ENCODE peak calls at places on chromosomes 13 and 19, in seven cellular contexts. Q is DMS 273 treated with DMSO at 0.1 percent for 48 hours; D is mucosa of gallbladder; J is neural progenitor cell; O is epithelial cell of esophagus; H is amygdala; B is stimulated activated CD4-positive, alpha-beta T cell treated with anti-CD3 and anti-CD28 coated beads, Interleukin-4, amount 100 ng/mL, for 48 hours. S is an unnamed sample.

GRCh38 chr19:4051175-4052101 is 15.3 kb downstream of the ZBTB7A start:
- DNase-seq in O (peak), Q (no peak), D (no peak), H (no peak), J (no peak), B (no peak), S (no peak)

GRCh38 chr19:46076951-46077814 is 36.4 kb upstream of the IGFL4 start:
- DNase-seq in H (peak), D (peak), B (peak), O (peak), J (peak), Q (peak), S (peak)

GRCh38 chr13:103067751-103068563 is 1.7 kb upstream of the SLC10A2 start:
- DNase-seq in H (no peak), J (no peak), Q (no peak), D (peak), B (no peak), O (peak), S (peak)

GRCh38 chr19:49157445-49158224 is at the start of gene TRPM4:
- DNase-seq in Q (peak), B (peak), H (peak), D (peak), O (peak), J (peak), S (peak)

GRCh38 chr19:51372021-51372648 is 319 bp downstream of the NKG7 start:
- DNase-seq in D (no peak), Q (no peak), O (no peak), J (no peak), H (no peak), B (no peak), S (no peak)

GRCh38 chr19:36051236-36051635 is 2.8 kb downstream of the THAP8 start:
- DNase-seq in H (no peak), D (no peak), O (peak), B (no peak), Q (peak), J (peak), S (peak)

GRCh38 chr13:79141082-79141481 is 265.0 kb downstream of the RBM26 start:
- DNase-seq in J (peak), B (no peak), Q (no peak), D (no peak), H (no peak), O (no peak), S (peak)

GRCh38 chr13:30607908-30608307 is 9.8 kb upstream of the USPL1 start:
- DNase-seq in D (peak), O (peak), H (no peak), B (peak), Q (no peak), J (no peak), S (no peak)

GRCh38 chr13:26658972-26659371 is 101.5 kb downstream of the WASF3 start:
- DNase-seq in J (no peak), Q (no peak), H (no peak), O (no peak), D (no peak), B (no peak), S (peak)

GRCh38 chr19:45250216-45250831 is 747 bp upstream of the MARK4 start:
- DNase-seq in Q (no peak), J (peak), H (no peak), O (peak), D (no peak), B (no peak), S (peak)

GRCh38 chr13:105587786-105588185 is 947.7 kb downstream of the EFNB2 start:
- DNase-seq in H (no peak), D (no peak), Q (no peak), B (no peak), O (peak), J (no peak), S (no peak)

GRCh38 chr13:72726721-72727416 is 560 bp downstream of the MZT1 start:
- DNase-seq in O (peak), H (no peak), Q (no peak), B (peak), D (no peak), J (peak), S (peak)

GRCh38 chr19:1105217-1105872 is 1.6 kb downstream of the GPX4 start:
- DNase-seq in B (no peak), J (no peak), D (no peak), Q (no peak), H (no peak), O (peak), S (no peak)

GRCh38 chr13:94234766-94235165 is 244.7 kb downstream of the DCT start:
- DNase-seq in Q (no peak), O (no peak), H (no peak), D (no peak), J (no peak), B (no peak), S (no peak)

GRCh38 chr13:46617382-46617781 is 64.4 kb downstream of the LRCH1 start:
- DNase-seq in D (no peak), O (no peak), J (no peak), H (no peak), Q (no peak), B (no peak), S (no peak)

GRCh38 chr13:111913790-111914189 is 153.2 kb upstream of the SOX1 start:
- DNase-seq in J (no peak), O (no peak), Q (no peak), H (no peak), D (no peak), B (no peak), S (no peak)

GRCh38 chr19:38714354-38714778 is 29.9 kb downstream of the CAPN12 start:
- DNase-seq in J (no peak), H (no peak), B (no peak), O (no peak), Q (no peak), D (peak), S (no peak)

GRCh38 chr19:39768334-39768733 is 10.3 kb upstream of the LEUTX start:
- DNase-seq in D (no peak), Q (no peak), B (no peak), H (no peak), O (peak), J (no peak), S (no peak)

GRCh38 chr13:63288576-63288975 is 1872.9 kb upstream of the PCDH20 start:
- DNase-seq in D (no peak), O (no peak), Q (no peak), B (no peak), H (no peak), J (no peak), S (no peak)

GRCh38 chr13:65605386-65605785 is 1624.8 kb downstream of the PCDH9 start:
- DNase-seq in J (no peak), B (no peak), D (no peak), Q (no peak), O (no peak), H (no peak), S (no peak)

GRCh38 chr13:27968316-27969072 is 621 bp downstream of the CDX2 start:
- DNase-seq in O (no peak), D (no peak), H (no peak), Q (no peak), B (no peak), J (peak), S (peak)

GRCh38 chr19:1497578-1498235 is 6.7 kb downstream of the REEP6 start:
- DNase-seq in Q (no peak), B (no peak), J (no peak), O (no peak), H (no peak), D (no peak), S (no peak)

GRCh38 chr19:28710278-28710677 is 502.7 kb downstream of the UQCRFS1 start:
- DNase-seq in H (no peak), J (peak), D (no peak), Q (peak), B (no peak), O (peak), S (peak)

GRCh38 chr13:25489238-25489637 is 117.5 kb downstream of the ATP8A2 start:
- DNase-seq in J (peak), D (no peak), Q (no peak), B (no peak), H (no peak), O (no peak), S (no peak)

GRCh38 chr13:43522788-43523187 is 264.0 kb downstream of the ENOX1 start:
- DNase-seq in J (no peak), O (no peak), B (no peak), H (no peak), Q (no peak), D (no peak), S (no peak)

GRCh38 chr13:108777421-108778420 is 148.3 kb downstream of the MYO16 start:
- DNase-seq in O (no peak), Q (no peak), H (no peak), D (no peak), J (peak), B (no peak), S (no peak)

GRCh38 chr13:34207334-34207733 is 389.4 kb downstream of the RFC3 start:
- DNase-seq in B (no peak), O (peak), H (no peak), D (peak), Q (no peak), J (no peak), S (no peak)

GRCh38 chr13:32254416-32254815 is 60.7 kb downstream of the ZAR1L start:
- DNase-seq in B (no peak), J (no peak), O (no peak), Q (no peak), D (no peak), H (no peak), S (no peak)

GRCh38 chr13:19607523-19608078 is 25.9 kb upstream of the MPHOSPH8 start:
- DNase-seq in O (peak), Q (no peak), H (no peak), D (no peak), B (no peak), J (no peak), S (no peak)

GRCh38 chr19:55325172-55325571 is at the start of gene TMEM150B:
- DNase-seq in B (no peak), Q (no peak), D (no peak), J (no peak), O (no peak), H (no peak), S (no peak)

GRCh38 chr13:66748712-66749111 is 481.4 kb downstream of the PCDH9 start:
- DNase-seq in J (no peak), B (no peak), Q (no peak), O (peak), D (no peak), H (no peak), S (no peak)

GRCh38 chr19:54207908-54208783 is 7.5 kb downstream of the RPS9 start:
- DNase-seq in J (no peak), B (peak), H (peak), D (peak), O (peak), Q (peak), S (peak)

GRCh38 chr13:99969934-99970760 is 1.4 kb downstream of the ZIC5 start:
- DNase-seq in Q (peak), D (no peak), B (no peak), J (peak), O (no peak), H (no peak), S (peak)

GRCh38 chr19:49017666-49018351 is 918 bp upstream of the LHB start:
- DNase-seq in D (no peak), B (peak), Q (peak), H (no peak), J (peak), O (peak), S (peak)

GRCh38 chr19:40224342-40225148 is 1.9 kb downstream of the CCNP start:
- DNase-seq in H (no peak), O (peak), Q (no peak), D (no peak), J (no peak), B (no peak), S (peak)